ENCODE peak calls at places on chromosomes 6 and 20, in eight cellular contexts. D is AG04450; N is endodermal cell; Z is kidney epithelial cell; O is astrocyte of the cerebellum; I is breast epithelium; T is uterus; X is CD8-positive, alpha-beta memory T cell. K is an unnamed sample.

GRCh38 chr20:49367113-49367512 is 89.3 kb upstream of the ZNFX1 start:
- DNase-seq in I (no peak), N (no peak), Z (no peak), T (no peak), X (no peak), D (no peak), O (no peak), K (no peak)

GRCh38 chr20:54343634-54344033 is 131.8 kb upstream of the DOK5 start:
- DNase-seq in Z (no peak), N (no peak), X (no peak), O (no peak), T (no peak), D (no peak), I (no peak), K (no peak)

GRCh38 chr6:33851959-33852358 is 48.2 kb upstream of the MLN start:
- DNase-seq in I (no peak), X (no peak), N (peak; percentile 95), T (no peak), Z (no peak), D (no peak), O (no peak), K (peak; percentile 28)

GRCh38 chr20:62592506-62593177 is 49.7 kb upstream of the SLCO4A1 start:
- DNase-seq in N (no peak), Z (no peak), I (no peak), D (no peak), T (no peak), O (no peak), X (no peak), K (no peak)

GRCh38 chr20:20894280-20894679 is 181.8 kb upstream of the RALGAPA2 start:
- DNase-seq in I (no peak), D (no peak), Z (no peak), O (no peak), N (no peak), X (no peak), T (no peak), K (no peak)

GRCh38 chr6:24072038-24072746 is 53.8 kb upstream of the NRSN1 start:
- DNase-seq in I (no peak), D (no peak), O (no peak), N (no peak), Z (no peak), T (no peak), X (no peak), K (no peak)

GRCh38 chr20:18839507-18840247 is 26.1 kb downstream of the SCP2D1 start:
- DNase-seq in Z (no peak), I (no peak), T (no peak), X (no peak), N (no peak), D (no peak), O (no peak), K (no peak)

GRCh38 chr20:1336699-1337387 is 7.9 kb upstream of the SDCBP2 start:
- DNase-seq in D (no peak), X (no peak), T (peak; percentile 78), N (peak; percentile 45), O (peak; percentile 20), Z (no peak), I (peak; percentile 66), K (no peak)

GRCh38 chr6:26296857-26297648 is 67.9 kb upstream of the BTN3A2 start:
- DNase-seq in Z (no peak), X (no peak), O (no peak), D (no peak), N (no peak), I (no peak), T (no peak), K (no peak)

GRCh38 chr20:44126445-44126844 is 60.5 kb downstream of the JPH2 start:
- DNase-seq in N (peak; percentile 22), I (no peak), T (no peak), D (no peak), O (no peak), X (no peak), Z (no peak), K (no peak)

GRCh38 chr6:89353702-89354392 is 1.3 kb upstream of the UBE2J1 start:
- DNase-seq in N (no peak), X (no peak), D (no peak), Z (no peak), T (no peak), I (no peak), O (no peak), K (peak; percentile 51)

GRCh38 chr20:33444797-33445560 is 1.4 kb upstream of the SNTA1 start:
- DNase-seq in X (no peak), I (no peak), D (no peak), N (peak; percentile 77), O (no peak), T (no peak), Z (no peak), K (no peak)

GRCh38 chr20:57672164-57672563 is 37.7 kb downstream of the PMEPA1 start:
- DNase-seq in X (no peak), T (peak; percentile 45), I (no peak), O (no peak), Z (no peak), N (no peak), D (no peak), K (no peak)

GRCh38 chr6:155314092-155314772 is at the start of gene TFB1M:
- DNase-seq in D (peak; percentile 98), I (peak; percentile 98), Z (peak; percentile 98), N (peak; percentile 100), O (peak; percentile 98), T (peak; percentile 98), X (peak; percentile 98), K (peak; percentile 98)

GRCh38 chr20:38130687-38131587 is 34.1 kb downstream of the TGM2 start:
- DNase-seq in T (no peak), D (no peak), Z (no peak), N (no peak), I (no peak), X (no peak), O (no peak), K (no peak)

GRCh38 chr20:62285722-62286121 is 17.1 kb upstream of the ADRM1 start:
- DNase-seq in Z (no peak), O (no peak), I (no peak), D (no peak), T (peak; percentile 77), N (no peak), X (no peak), K (no peak)

GRCh38 chr6:155126727-155127439 is 131.8 kb downstream of the TIAM2 start:
- DNase-seq in I (no peak), Z (peak; percentile 85), N (peak; percentile 79), D (no peak), O (no peak), T (no peak), X (no peak), K (no peak)

DNA sequence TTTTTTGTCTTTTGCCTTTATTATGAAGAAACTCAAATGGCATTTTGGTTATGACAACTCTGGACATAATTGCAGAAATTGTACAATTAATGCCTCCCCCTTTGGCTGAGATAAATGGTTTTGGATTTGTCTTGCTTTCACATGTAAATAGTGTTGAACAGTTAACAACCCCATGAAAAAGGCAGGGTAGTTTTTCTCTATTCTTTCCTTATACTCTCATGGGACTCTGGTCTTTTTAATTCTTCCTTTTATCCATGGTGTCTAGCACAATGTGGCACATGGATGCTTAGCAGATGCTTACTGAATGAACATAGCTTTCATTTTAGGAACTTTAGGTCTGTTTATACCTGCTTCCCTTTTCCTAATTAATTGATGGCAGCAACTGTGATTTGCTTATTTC is 75.6 kb downstream of the NCOA3 start:
- DNase-seq in O (no peak), T (no peak), X (no peak), D (no peak), Z (no peak), I (no peak), N (no peak), K (no peak)
- H3K4me3 ChIP-seq in O (no peak overlapping the region), T (no peak overlapping the region), X (no peak overlapping the region), D (no peak overlapping the region), Z (no peak overlapping the region), I (no peak overlapping the region), N (no peak overlapping the region), K (no peak overlapping the region)

GRCh38 chr6:117776441-117776840 is 101.2 kb downstream of the NUS1 start:
- DNase-seq in O (no peak), T (no peak), X (no peak), Z (no peak), D (no peak), I (no peak), N (no peak), K (peak; percentile 10)
- H3K4me3 ChIP-seq in O (no peak overlapping the region), T (no peak overlapping the region), X (no peak overlapping the region), Z (no peak overlapping the region), D (no peak overlapping the region), I (no peak overlapping the region), N (no peak overlapping the region), K (no peak overlapping the region)

GRCh38 chr6:37535701-37536461 is 36.2 kb upstream of the CCDC167 start:
- DNase-seq in O (no peak), D (no peak), T (no peak), X (no peak), Z (no peak), I (no peak), N (peak; percentile 79), K (no peak)

GRCh38 chr6:37539706-37540352 is 40.1 kb upstream of the CCDC167 start:
- DNase-seq in I (no peak), O (no peak), X (no peak), N (no peak), Z (no peak), D (no peak), T (no peak), K (no peak)

GRCh38 chr6:37538107-37538506 is 38.4 kb upstream of the CCDC167 start:
- DNase-seq in Z (no peak), I (no peak), O (no peak), N (peak; percentile 86), X (no peak), D (no peak), T (no peak), K (no peak)

GRCh38 chr6:37540390-37540789 is 40.7 kb upstream of the CCDC167 start:
- DNase-seq in T (no peak), Z (no peak), N (no peak), I (no peak), X (no peak), O (no peak), D (no peak), K (no peak)

DNA sequence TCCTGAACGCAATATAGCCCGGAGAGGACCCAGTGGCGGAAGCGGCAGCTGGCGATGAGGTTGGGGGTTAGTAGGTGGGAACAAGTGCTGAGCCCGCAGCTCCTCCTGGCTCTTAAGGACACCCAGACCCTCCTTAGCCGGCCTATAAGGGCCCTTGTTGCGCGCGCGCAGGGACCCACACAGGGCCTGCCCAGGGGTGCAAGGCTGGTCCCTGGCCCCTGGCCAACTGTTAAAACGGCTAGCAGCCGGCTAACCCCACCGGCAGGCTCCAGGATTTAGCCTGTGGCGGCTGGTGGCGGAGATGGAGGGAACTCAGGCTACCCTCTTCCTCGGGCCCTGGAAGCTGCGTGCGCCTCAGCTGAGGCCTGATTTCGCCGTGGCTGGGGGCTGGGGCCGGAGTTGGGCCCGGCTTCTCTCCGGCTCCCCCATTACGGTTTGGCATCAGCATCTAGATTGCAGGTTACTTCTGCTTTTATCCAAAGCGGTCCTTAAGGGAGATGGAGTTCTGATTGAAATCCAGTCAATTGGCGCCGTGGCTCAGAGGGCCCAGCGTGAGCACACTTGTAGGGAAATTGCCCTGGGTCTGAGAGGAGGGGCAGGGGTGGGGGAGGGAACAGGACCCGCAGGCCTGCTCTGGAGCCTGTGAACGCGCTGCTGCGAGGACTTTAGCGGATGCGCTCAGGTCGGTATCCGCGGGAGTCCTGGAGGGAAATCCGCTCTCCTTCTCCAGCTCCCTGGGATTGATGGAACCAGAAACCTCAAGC is 37.0 kb upstream of the CCDC167 start:
- DNase-seq in X (no peak), N (peak; percentile 76), D (no peak), O (no peak), I (no peak), T (no peak), Z (no peak), K (no peak)
- H3K4me3 ChIP-seq in X (peak overlapping the region; percentile 48), N (peak overlapping the region; percentile 81), D (no peak overlapping the region), O (peak overlapping the region; percentile 25), I (peak overlapping the region; percentile 55), T (no peak overlapping the region), Z (no peak overlapping the region), K (no peak overlapping the region)

GRCh38 chr6:123802697-123803455 is 789 bp upstream of the NKAIN2 start:
- DNase-seq in O (peak; percentile 75), X (peak; percentile 6), Z (peak; percentile 58), N (peak; percentile 96), I (peak; percentile 77), D (peak; percentile 34), T (peak; percentile 23), K (peak; percentile 37)
- H3K4me3 ChIP-seq in O (peak overlapping the region; percentile 67), X (no peak overlapping the region), Z (peak overlapping the region; percentile 53), N (peak overlapping the region; percentile 79), I (peak overlapping the region; percentile 62), D (peak overlapping the region; percentile 40), T (peak overlapping the region; percentile 22), K (no peak overlapping the region)